ENCODE peak calls at places on chromosomes 7 and 10, in four cellular contexts. P is sigmoid colon, H is tibial nerve, Z is HCT116. K is an unnamed sample.

GRCh38 chr7:131544449-131545425 is 11.7 kb downstream of the PODXL start:
- DNase-seq in P (peak), H (no peak), Z (no peak), K (no peak)

GRCh38 chr10:100328198-100328597 is 1.8 kb downstream of the PKD2L1 start:
- DNase-seq in P (no peak), Z (no peak), H (no peak), K (no peak)

GRCh38 chr10:124306922-124307371 is 111.8 kb downstream of the OAT start:
- DNase-seq in P (peak), H (no peak), Z (no peak), K (peak)

GRCh38 chr10:17735166-17735941 is 16.6 kb upstream of the TMEM236 start:
- DNase-seq in Z (no peak), H (no peak), P (no peak), K (peak)

GRCh38 chr10:68955786-68956532 is at the start of gene DDX21:
- DNase-seq in H (peak), P (peak), Z (peak), K (peak)

GRCh38 chr10:13535346-13535745 is 6.5 kb upstream of the BEND7 start:
- DNase-seq in Z (no peak), H (no peak), P (no peak), K (no peak)

GRCh38 chr7:91796122-91796521 is 84.4 kb downstream of the MTERF1 start:
- DNase-seq in H (no peak), Z (no peak), P (no peak), K (no peak)

GRCh38 chr10:97713828-97714400 is 384 bp downstream of the MARVELD1 start:
- DNase-seq in P (peak), H (peak), Z (no peak), K (peak)

GRCh38 chr10:33216661-33217427 is 117.6 kb downstream of the NRP1 start:
- DNase-seq in H (no peak), P (no peak), Z (no peak), K (no peak)

GRCh38 chr7:55075464-55075971 is 56.7 kb downstream of the EGFR start:
- DNase-seq in H (peak), Z (no peak), P (peak), K (peak)

GRCh38 chr10:133617196-133617595 is 9.4 kb downstream of the FRG2B start:
- DNase-seq in Z (no peak), H (no peak), P (no peak), K (no peak)

GRCh38 chr10:89351402-89352038 is 23.7 kb downstream of the IFIT3 start:
- DNase-seq in P (no peak), H (no peak), Z (no peak), K (no peak)

GRCh38 chr7:20083781-20084180 is 133.4 kb downstream of the MACC1 start:
- DNase-seq in Z (no peak), H (no peak), P (peak), K (peak)

GRCh38 chr10:84172435-84173356 is 905 bp upstream of the GPR15LG start:
- DNase-seq in Z (no peak), H (no peak), P (no peak), K (no peak)

GRCh38 chr10:59561397-59562121 is 148.1 kb downstream of the SLC16A9 start:
- DNase-seq in H (no peak), Z (no peak), P (no peak), K (no peak)

GRCh38 chr7:157616426-157616825 is 279.6 kb downstream of the DNAJB6 start:
- DNase-seq in P (no peak), Z (no peak), H (no peak), K (no peak)

GRCh38 chr7:2529161-2530075 is 9.8 kb downstream of the LFNG start:
- DNase-seq in H (peak), P (peak), Z (no peak), K (peak)
- TF ChIP-seq POLR2A in H (no peak), P (no peak), Z (no peak), K (no peak)

DNA sequence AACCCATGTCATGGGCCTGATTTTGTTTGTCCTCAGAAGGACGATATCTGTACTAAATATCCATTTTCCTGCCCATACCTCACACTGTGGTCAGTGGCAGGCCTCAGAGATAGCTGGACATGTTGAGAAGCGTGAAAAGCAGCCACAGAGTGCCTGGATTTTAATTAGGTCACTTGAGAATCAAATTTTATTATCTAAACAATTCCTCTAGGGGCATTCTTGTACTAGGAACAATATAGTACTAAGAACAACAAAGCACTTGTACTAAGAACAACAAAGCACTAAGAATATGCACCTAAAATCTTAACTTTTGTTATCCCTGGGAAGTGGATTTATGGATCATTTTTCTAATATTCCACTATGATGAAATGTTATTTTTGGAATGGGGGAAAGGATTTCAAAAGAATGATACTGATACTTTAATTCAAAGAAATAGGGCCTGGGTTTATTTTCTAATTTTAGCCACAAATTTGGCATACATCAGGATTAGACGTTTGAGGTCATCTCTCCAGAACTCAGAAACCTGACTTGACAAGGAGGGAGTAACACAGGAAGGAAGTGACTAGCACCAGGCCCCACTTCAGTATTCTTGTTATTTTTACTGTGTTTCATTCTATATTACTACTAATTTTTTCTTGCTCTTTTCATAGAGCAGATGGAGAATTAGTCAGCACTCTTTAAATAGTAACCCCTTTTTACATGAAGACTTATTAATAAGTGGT is 112.2 kb downstream of the EXOC4 start:
- DNase-seq in Z (no peak), H (no peak), P (no peak), K (no peak)
- H3K27ac ChIP-seq in Z (no peak), H (no peak), P (peak), K (no peak)

GRCh38 chr10:12042409-12042796 is 206 bp downstream of the UPF2 start:
- DNase-seq in P (peak), H (no peak), Z (no peak), K (peak)
- TF ChIP-seq POLR2A in P (peak), H (peak), Z (no peak), K (no peak)

DNA sequence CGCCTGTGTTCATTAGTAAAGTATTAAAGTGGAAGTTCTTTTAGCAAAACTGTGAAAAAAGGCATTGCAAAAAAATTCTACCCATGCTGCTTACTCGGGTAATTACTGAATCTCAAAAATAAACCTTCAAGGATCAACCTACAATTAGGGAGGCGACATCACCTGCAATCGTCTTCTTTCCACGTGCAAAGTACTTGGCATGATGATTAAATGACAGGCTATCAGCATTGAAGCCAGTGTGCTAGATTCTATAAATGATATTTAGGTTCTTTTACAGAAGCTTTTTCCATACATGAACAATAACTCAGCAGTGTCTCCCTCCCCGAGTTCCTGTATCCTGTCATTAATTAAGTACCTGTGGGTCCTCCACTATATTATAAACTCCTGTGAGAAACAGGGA is 105.8 kb downstream of the SFMBT2 start:
- DNase-seq in P (no peak), H (no peak), Z (no peak), K (no peak)
- H3K27ac ChIP-seq in P (no peak), H (no peak), Z (no peak), K (no peak)

K was measured in adrenal gland.